ENCODE peak calls at places on chromosomes 16 and 17, in five cellular contexts. One of them, this sample, is unnamed. For H3K4me1 and H3K27me3, the result is how much of the 10 kb centered on the place peaks cover.

GRCh38 chr17:76399175-76400172 is 15.1 kb downstream of the SPHK1 start:
- DNase-seq in cardiac muscle cell: no peak
- DNase-seq in body of pancreas: no peak
- DNase-seq in BE2C: no peak
- DNase-seq in CD4-positive, alpha-beta memory T cell: no peak
- DNase-seq in this sample: no peak

GRCh38 chr17:72529386-72529785 is 408.6 kb downstream of the SOX9 start:
- DNase-seq in cardiac muscle cell: no peak
- DNase-seq in body of pancreas: no peak
- DNase-seq in BE2C: no peak
- DNase-seq in CD4-positive, alpha-beta memory T cell: no peak
- DNase-seq in this sample: no peak

GRCh38 chr16:77289331-77289809 is 90.2 kb downstream of the SYCE1L start:
- DNase-seq in CD4-positive, alpha-beta memory T cell: no peak
- DNase-seq in cardiac muscle cell: peak
- DNase-seq in BE2C: no peak
- DNase-seq in body of pancreas: no peak
- DNase-seq in this sample: no peak

GRCh38 chr17:68248886-68249872 is 1.3 kb downstream of the AMZ2 start:
- DNase-seq in cardiac muscle cell: no peak
- DNase-seq in CD4-positive, alpha-beta memory T cell: peak
- DNase-seq in BE2C: no peak
- DNase-seq in body of pancreas: no peak
- DNase-seq in this sample: peak

GRCh38 chr17:28532063-28532960 is 20.1 kb downstream of the UNC119 start:
- DNase-seq in CD4-positive, alpha-beta memory T cell: no peak
- DNase-seq in cardiac muscle cell: no peak
- DNase-seq in BE2C: no peak
- DNase-seq in body of pancreas: no peak
- DNase-seq in this sample: no peak

GRCh38 chr16:24035127-24035842 is 199.5 kb downstream of the PRKCB start:
- DNase-seq in CD4-positive, alpha-beta memory T cell: peak
- DNase-seq in cardiac muscle cell: no peak
- DNase-seq in body of pancreas: no peak
- DNase-seq in BE2C: no peak
- DNase-seq in this sample: no peak

GRCh38 chr17:16255481-16255901 is 38.5 kb downstream of the PIGL start:
- DNase-seq in BE2C: no peak
- DNase-seq in cardiac muscle cell: peak
- DNase-seq in CD4-positive, alpha-beta memory T cell: no peak
- DNase-seq in body of pancreas: peak
- DNase-seq in this sample: peak

GRCh38 chr17:7413346-7413985 is 5.8 kb downstream of the NLGN2 start:
- DNase-seq in CD4-positive, alpha-beta memory T cell: no peak
- DNase-seq in BE2C: no peak
- DNase-seq in cardiac muscle cell: no peak
- DNase-seq in body of pancreas: no peak
- DNase-seq in this sample: no peak

GRCh38 chr17:73203135-73203787 is 10.4 kb downstream of the COG1 start:
- DNase-seq in BE2C: no peak
- DNase-seq in CD4-positive, alpha-beta memory T cell: peak
- DNase-seq in body of pancreas: peak
- DNase-seq in cardiac muscle cell: peak
- DNase-seq in this sample: no peak

GRCh38 chr17:61209524-61209923 is 190.1 kb upstream of the TBX2 start:
- DNase-seq in BE2C: no peak
- DNase-seq in cardiac muscle cell: no peak
- DNase-seq in body of pancreas: no peak
- DNase-seq in CD4-positive, alpha-beta memory T cell: no peak
- DNase-seq in this sample: peak

GRCh38 chr17:74231846-74232713 is 18.7 kb downstream of the TTYH2 start:
- DNase-seq in BE2C: no peak
- DNase-seq in body of pancreas: peak
- DNase-seq in cardiac muscle cell: no peak
- DNase-seq in CD4-positive, alpha-beta memory T cell: no peak
- DNase-seq in this sample: peak

GRCh38 chr16:85588562-85589503 is 24.3 kb upstream of the GSE1 start:
- DNase-seq in body of pancreas: no peak
- DNase-seq in BE2C: no peak
- DNase-seq in CD4-positive, alpha-beta memory T cell: no peak
- DNase-seq in cardiac muscle cell: no peak
- DNase-seq in this sample: no peak

GRCh38 chr16:10938321-10938720 is 3.9 kb downstream of the DEXI start:
- DNase-seq in BE2C: no peak
- DNase-seq in CD4-positive, alpha-beta memory T cell: no peak
- DNase-seq in body of pancreas: no peak
- DNase-seq in cardiac muscle cell: no peak
- DNase-seq in this sample: no peak

GRCh38 chr17:59149051-59149450 is 5.9 kb downstream of the SKA2 start:
- DNase-seq in CD4-positive, alpha-beta memory T cell: no peak
- DNase-seq in body of pancreas: no peak
- DNase-seq in BE2C: no peak
- DNase-seq in cardiac muscle cell: no peak
- DNase-seq in this sample: no peak

GRCh38 chr17:27456681-27457404 is 595 bp downstream of the KSR1 start:
- DNase-seq in CD4-positive, alpha-beta memory T cell: peak
- DNase-seq in body of pancreas: peak
- DNase-seq in BE2C: peak
- DNase-seq in cardiac muscle cell: no peak
- DNase-seq in this sample: no peak

GRCh38 chr17:8151641-8152111 is 528 bp downstream of the PER1 start:
- DNase-seq in CD4-positive, alpha-beta memory T cell: peak
- DNase-seq in cardiac muscle cell: peak
- DNase-seq in body of pancreas: peak
- DNase-seq in BE2C: no peak
- DNase-seq in this sample: peak

GRCh38 chr16:76910931-76911330 is 280.1 kb upstream of the MON1B start:
- DNase-seq in CD4-positive, alpha-beta memory T cell: no peak
- DNase-seq in body of pancreas: no peak
- DNase-seq in cardiac muscle cell: no peak
- DNase-seq in BE2C: no peak
- DNase-seq in this sample: no peak

GRCh38 chr17:13337171-13337570 is 264.6 kb downstream of the HS3ST3A1 start:
- DNase-seq in BE2C: no peak
- DNase-seq in cardiac muscle cell: no peak
- DNase-seq in CD4-positive, alpha-beta memory T cell: no peak
- DNase-seq in body of pancreas: no peak
- DNase-seq in this sample: no peak

GRCh38 chr17:47850692-47851573 is at the start of gene SP6:
- DNase-seq in cardiac muscle cell: peak
- DNase-seq in BE2C: peak
- DNase-seq in CD4-positive, alpha-beta memory T cell: peak
- DNase-seq in body of pancreas: peak
- DNase-seq in this sample: peak

GRCh38 chr17:62562656-62563055 is 64.8 kb upstream of the MRC2 start:
- DNase-seq in cardiac muscle cell: no peak
- DNase-seq in body of pancreas: no peak
- DNase-seq in CD4-positive, alpha-beta memory T cell: no peak
- DNase-seq in BE2C: no peak
- DNase-seq in this sample: peak

GRCh38 chr16:49516382-49517036 is 142.9 kb downstream of the C16orf78 start:
- DNase-seq in body of pancreas: no peak
- DNase-seq in cardiac muscle cell: no peak
- DNase-seq in CD4-positive, alpha-beta memory T cell: no peak
- DNase-seq in BE2C: no peak
- DNase-seq in this sample: peak

GRCh38 chr17:34386925-34387550 is 24.0 kb upstream of the CCL1 start:
- DNase-seq in cardiac muscle cell: no peak
- DNase-seq in body of pancreas: no peak
- DNase-seq in BE2C: no peak
- DNase-seq in CD4-positive, alpha-beta memory T cell: no peak
- DNase-seq in this sample: peak

GRCh38 chr16:29844575-29845331 is 18.3 kb downstream of the CDIPT start:
- DNase-seq in BE2C: no peak
- DNase-seq in CD4-positive, alpha-beta memory T cell: no peak
- DNase-seq in body of pancreas: no peak
- DNase-seq in cardiac muscle cell: no peak
- DNase-seq in this sample: no peak

GRCh38 chr17:32341141-32341856 is 674 bp downstream of the C17orf75 start:
- DNase-seq in CD4-positive, alpha-beta memory T cell: peak
- DNase-seq in body of pancreas: no peak
- DNase-seq in cardiac muscle cell: peak
- DNase-seq in BE2C: no peak
- DNase-seq in this sample: no peak

GRCh38 chr17:45282683-45283644 is 21.1 kb upstream of the SPATA32 start:
- DNase-seq in BE2C: no peak
- DNase-seq in body of pancreas: no peak
- DNase-seq in cardiac muscle cell: peak
- DNase-seq in CD4-positive, alpha-beta memory T cell: no peak
- DNase-seq in this sample: peak

GRCh38 chr17:77460514-77461046 is 319.8 kb downstream of the SEC14L1 start:
- DNase-seq in body of pancreas: no peak
- DNase-seq in BE2C: no peak
- DNase-seq in cardiac muscle cell: no peak
- DNase-seq in CD4-positive, alpha-beta memory T cell: no peak
- DNase-seq in this sample: no peak
- H3K4me1 ChIP-seq in body of pancreas: under half
- H3K4me1 ChIP-seq in BE2C: under half
- H3K4me1 ChIP-seq in cardiac muscle cell: half or more
- H3K4me1 ChIP-seq in CD4-positive, alpha-beta memory T cell: half or more
- H3K4me1 ChIP-seq in this sample: under half

GRCh38 chr17:1588781-1589585 is 26.4 kb upstream of the PITPNA start:
- DNase-seq in cardiac muscle cell: no peak
- DNase-seq in BE2C: no peak
- DNase-seq in CD4-positive, alpha-beta memory T cell: no peak
- DNase-seq in body of pancreas: no peak
- DNase-seq in this sample: no peak

GRCh38 chr17:1592751-1593629 is 30.4 kb upstream of the PITPNA start:
- DNase-seq in cardiac muscle cell: no peak
- DNase-seq in body of pancreas: no peak
- DNase-seq in CD4-positive, alpha-beta memory T cell: no peak
- DNase-seq in BE2C: no peak
- DNase-seq in this sample: no peak

GRCh38 chr17:1591474-1592090 is 29.0 kb upstream of the PITPNA start:
- DNase-seq in CD4-positive, alpha-beta memory T cell: no peak
- DNase-seq in body of pancreas: no peak
- DNase-seq in BE2C: no peak
- DNase-seq in cardiac muscle cell: no peak
- DNase-seq in this sample: no peak

GRCh38 chr17:1590031-1590746 is 27.6 kb upstream of the PITPNA start:
- DNase-seq in cardiac muscle cell: peak
- DNase-seq in BE2C: no peak
- DNase-seq in body of pancreas: no peak
- DNase-seq in CD4-positive, alpha-beta memory T cell: no peak
- DNase-seq in this sample: peak

GRCh38 chr17:1590747-1591473 is 28.3 kb upstream of the PITPNA start:
- DNase-seq in cardiac muscle cell: no peak
- DNase-seq in CD4-positive, alpha-beta memory T cell: no peak
- DNase-seq in body of pancreas: no peak
- DNase-seq in BE2C: no peak
- DNase-seq in this sample: no peak
- H3K4me3 ChIP-seq in cardiac muscle cell: no peak
- H3K4me3 ChIP-seq in CD4-positive, alpha-beta memory T cell: no peak
- H3K4me3 ChIP-seq in body of pancreas: no peak
- H3K4me3 ChIP-seq in BE2C: no peak
- H3K4me3 ChIP-seq in this sample: no peak

DNA sequence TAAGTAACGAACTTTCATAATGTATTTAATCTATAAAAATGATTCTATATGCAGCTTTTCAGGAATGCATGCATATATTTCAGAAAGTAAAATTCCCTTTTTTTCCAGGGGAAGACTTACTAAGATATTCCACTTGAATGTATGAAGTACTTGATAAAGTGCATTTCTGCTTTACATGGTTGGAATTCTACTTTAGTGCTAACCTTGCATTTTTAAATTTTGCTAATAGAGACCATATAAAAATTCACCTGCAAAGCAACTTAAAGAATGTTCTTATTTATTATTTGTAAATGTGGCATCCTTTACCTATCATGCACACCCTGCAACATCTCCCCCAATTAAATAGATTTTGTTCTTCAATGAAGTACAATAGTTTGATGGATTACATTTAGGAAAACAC is 392.8 kb downstream of the KCNJ2 start:
- DNase-seq in cardiac muscle cell: no peak
- DNase-seq in body of pancreas: no peak
- DNase-seq in CD4-positive, alpha-beta memory T cell: no peak
- DNase-seq in BE2C: no peak
- DNase-seq in this sample: no peak
- H3K27me3 ChIP-seq in cardiac muscle cell: under half
- H3K27me3 ChIP-seq in body of pancreas: under half
- H3K27me3 ChIP-seq in CD4-positive, alpha-beta memory T cell: under half
- H3K27me3 ChIP-seq in BE2C: under half
- H3K27me3 ChIP-seq in this sample: under half

DNA sequence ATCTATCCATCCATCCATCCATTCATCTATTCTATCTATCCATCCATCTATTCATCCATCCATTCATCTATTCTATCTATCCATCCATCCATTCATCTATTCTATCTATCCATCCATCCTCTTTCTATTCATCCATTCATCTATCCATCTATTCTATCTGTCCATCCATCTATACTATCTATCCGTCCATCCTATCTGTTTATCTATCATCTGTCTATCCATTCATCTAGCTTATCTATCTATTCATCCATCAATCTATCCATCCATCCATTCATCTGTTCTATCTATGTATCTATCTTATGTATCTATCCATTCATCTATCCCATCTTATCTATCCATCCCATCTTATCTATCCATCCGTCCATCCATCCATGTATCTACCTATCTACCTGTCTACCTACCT is 8.8 kb downstream of the RNF213 start:
- DNase-seq in cardiac muscle cell: no peak
- DNase-seq in BE2C: no peak
- DNase-seq in body of pancreas: no peak
- DNase-seq in CD4-positive, alpha-beta memory T cell: no peak
- DNase-seq in this sample: no peak
- H3K4me1 ChIP-seq in cardiac muscle cell: under half
- H3K4me1 ChIP-seq in BE2C: under half
- H3K4me1 ChIP-seq in body of pancreas: under half
- H3K4me1 ChIP-seq in CD4-positive, alpha-beta memory T cell: half or more
- H3K4me1 ChIP-seq in this sample: under half

GRCh38 chr17:42475121-42475520 is 16.4 kb downstream of the ATP6V0A1 start:
- DNase-seq in cardiac muscle cell: no peak
- DNase-seq in CD4-positive, alpha-beta memory T cell: no peak
- DNase-seq in body of pancreas: no peak
- DNase-seq in BE2C: no peak
- DNase-seq in this sample: no peak
- H3K4me3 ChIP-seq in cardiac muscle cell: no peak
- H3K4me3 ChIP-seq in CD4-positive, alpha-beta memory T cell: no peak
- H3K4me3 ChIP-seq in body of pancreas: no peak
- H3K4me3 ChIP-seq in BE2C: no peak
- H3K4me3 ChIP-seq in this sample: no peak